ENCODE peak calls at places on chromosomes 1 and 21, in ten cellular contexts. Q, Y, J, R, B, Z, M, U, L and I are unnamed samples.

GRCh38 chr21:39375446-39375845 is 26.6 kb upstream of the HMGN1 start:
- DNase-seq in Q (no peak), Y (no peak), J (no peak), R (no peak), B (no peak), Z (no peak), M (no peak), U (no peak), L (no peak), I (no peak)

GRCh38 chr1:163315773-163316374 is 5.9 kb upstream of the NUF2 start:
- DNase-seq in Q (peak; percentile 39), Y (peak; percentile 78), J (peak; percentile 43), R (peak; percentile 10), B (peak; percentile 27), Z (peak; percentile 12), M (peak; percentile 12), U (peak; percentile 62), L (peak; percentile 33), I (peak; percentile 65)

GRCh38 chr1:19432943-19433609 is 52.3 kb downstream of the CAPZB start:
- DNase-seq in Q (no peak), Y (no peak), J (no peak), R (no peak), B (no peak), Z (no peak), M (no peak), U (no peak), L (no peak), I (no peak)

GRCh38 chr1:53740621-53741105 is 1.7 kb upstream of the GLIS1 start:
- DNase-seq in Q (no peak), Y (peak; percentile 58), J (no peak), R (peak; percentile 84), B (no peak), Z (no peak), M (no peak), U (no peak), L (no peak), I (peak; percentile 83)

GRCh38 chr1:19209439-19209989 is 552 bp downstream of the UBR4 start:
- DNase-seq in Q (peak; percentile 20), Y (peak; percentile 9), J (no peak), R (peak; percentile 19), B (peak; percentile 51), Z (peak; percentile 56), M (peak; percentile 20), U (peak; percentile 74), L (no peak), I (peak; percentile 52)

GRCh38 chr1:235011064-235011598 is 117.5 kb downstream of the TOMM20 start:
- DNase-seq in Q (peak; percentile 44), Y (no peak), J (no peak), R (no peak), B (no peak), Z (peak; percentile 53), M (no peak), U (peak; percentile 74), L (no peak), I (no peak)

GRCh38 chr1:2497891-2498290 is 21.8 kb downstream of the PLCH2 start:
- DNase-seq in Q (no peak), Y (no peak), J (no peak), R (no peak), B (no peak), Z (no peak), M (no peak), U (peak; percentile 26), L (no peak), I (no peak)

GRCh38 chr1:211736351-211736915 is 61.0 kb upstream of the NEK2 start:
- DNase-seq in Q (no peak), Y (no peak), J (no peak), R (peak; percentile 28), B (no peak), Z (no peak), M (no peak), U (no peak), L (no peak), I (peak; percentile 18)

GRCh38 chr1:11795238-11795890 is 10.4 kb downstream of the MTHFR start:
- DNase-seq in Q (no peak), Y (no peak), J (no peak), R (no peak), B (no peak), Z (no peak), M (no peak), U (no peak), L (no peak), I (no peak)

GRCh38 chr1:196002906-196003305 is 605.3 kb downstream of the KCNT2 start:
- DNase-seq in Q (no peak), Y (no peak), J (no peak), R (peak; percentile 6), B (no peak), Z (no peak), M (no peak), U (no peak), L (no peak), I (no peak)

GRCh38 chr1:64898107-64898861 is 68.1 kb downstream of the JAK1 start:
- DNase-seq in Q (peak; percentile 19), Y (peak; percentile 99), J (peak; percentile 77), R (peak; percentile 96), B (peak; percentile 60), Z (peak; percentile 36), M (peak; percentile 76), U (peak; percentile 46), L (no peak), I (peak; percentile 94)

GRCh38 chr1:240314845-240315746 is 223.4 kb downstream of the FMN2 start:
- DNase-seq in Q (no peak), Y (no peak), J (no peak), R (no peak), B (no peak), Z (no peak), M (no peak), U (no peak), L (no peak), I (no peak)

GRCh38 chr1:245419572-245419971 is 264.8 kb downstream of the KIF26B start:
- DNase-seq in Q (no peak), Y (no peak), J (no peak), R (no peak), B (no peak), Z (no peak), M (no peak), U (no peak), L (no peak), I (no peak)

GRCh38 chr1:36081926-36082485 is 1.9 kb upstream of the TEKT2 start:
- DNase-seq in Q (no peak), Y (no peak), J (no peak), R (no peak), B (no peak), Z (no peak), M (no peak), U (peak; percentile 28), L (no peak), I (no peak)

GRCh38 chr21:15224346-15225086 is 159.7 kb upstream of the NRIP1 start:
- DNase-seq in Q (no peak), Y (peak; percentile 78), J (no peak), R (peak; percentile 35), B (no peak), Z (no peak), M (no peak), U (no peak), L (no peak), I (peak; percentile 90)

GRCh38 chr1:234924450-234925355 is 203.9 kb downstream of the TOMM20 start:
- DNase-seq in Q (no peak), Y (no peak), J (no peak), R (no peak), B (peak; percentile 1), Z (no peak), M (no peak), U (peak; percentile 67), L (no peak), I (no peak)

GRCh38 chr1:219092206-219092605 is 81.5 kb upstream of the LYPLAL1 start:
- DNase-seq in Q (no peak), Y (no peak), J (no peak), R (no peak), B (no peak), Z (no peak), M (no peak), U (no peak), L (no peak), I (no peak)

GRCh38 chr1:244052728-244053312 is 1.7 kb downstream of the ZBTB18 start:
- DNase-seq in Q (no peak), Y (no peak), J (no peak), R (no peak), B (no peak), Z (no peak), M (no peak), U (no peak), L (no peak), I (no peak)

GRCh38 chr1:24498589-24498988 is 4.0 kb upstream of the RCAN3 start:
- DNase-seq in Q (no peak), Y (no peak), J (no peak), R (no peak), B (no peak), Z (no peak), M (no peak), U (no peak), L (no peak), I (no peak)

GRCh38 chr1:39761016-39761415 is 10.1 kb downstream of the OXCT2 start:
- DNase-seq in Q (no peak), Y (no peak), J (no peak), R (no peak), B (no peak), Z (no peak), M (no peak), U (no peak), L (no peak), I (no peak)

GRCh38 chr1:215911406-215911968 is 344.4 kb downstream of the KCTD3 start:
- DNase-seq in Q (no peak), Y (no peak), J (no peak), R (peak; percentile 27), B (no peak), Z (no peak), M (no peak), U (no peak), L (no peak), I (peak; percentile 44)

GRCh38 chr21:42547001-42547905 is 33.6 kb downstream of the SLC37A1 start:
- DNase-seq in Q (no peak), Y (no peak), J (no peak), R (no peak), B (no peak), Z (no peak), M (no peak), U (no peak), L (no peak), I (no peak)